ENCODE peak calls at places on chromosome 3, in six cellular contexts. One of them, this sample, is unnamed.

GRCh38 chr3:30538787-30539186 is 67.6 kb upstream of the TGFBR2 start:
- DNase-seq in cardiac fibroblast: peak; percentile 76
- DNase-seq in ovary: no peak
- DNase-seq in CD8-positive, alpha-beta T cell: no peak
- DNase-seq in endothelial cell of umbilical vein: peak; percentile 93
- DNase-seq in OCI-LY7: no peak
- DNase-seq in this sample: no peak

GRCh38 chr3:35426581-35426980 is 212.7 kb upstream of the ARPP21 start:
- DNase-seq in cardiac fibroblast: no peak
- DNase-seq in ovary: no peak
- DNase-seq in CD8-positive, alpha-beta T cell: no peak
- DNase-seq in endothelial cell of umbilical vein: no peak
- DNase-seq in OCI-LY7: no peak
- DNase-seq in this sample: no peak

GRCh38 chr3:47065681-47066080 is 86.2 kb downstream of the NBEAL2 start:
- DNase-seq in cardiac fibroblast: no peak
- DNase-seq in ovary: no peak
- DNase-seq in CD8-positive, alpha-beta T cell: no peak
- DNase-seq in endothelial cell of umbilical vein: no peak
- DNase-seq in OCI-LY7: no peak
- DNase-seq in this sample: no peak

GRCh38 chr3:70771426-70772147 is 459.1 kb upstream of the MDFIC2 start:
- DNase-seq in cardiac fibroblast: no peak
- DNase-seq in ovary: no peak
- DNase-seq in CD8-positive, alpha-beta T cell: no peak
- DNase-seq in endothelial cell of umbilical vein: peak; percentile 55
- DNase-seq in OCI-LY7: no peak
- DNase-seq in this sample: no peak

GRCh38 chr3:137217733-137218132 is 259.9 kb downstream of the IL20RB start:
- DNase-seq in cardiac fibroblast: no peak
- DNase-seq in ovary: no peak
- DNase-seq in CD8-positive, alpha-beta T cell: no peak
- DNase-seq in endothelial cell of umbilical vein: no peak
- DNase-seq in OCI-LY7: no peak
- DNase-seq in this sample: no peak

GRCh38 chr3:65351753-65352152 is 664.0 kb upstream of the ADAMTS9 start:
- DNase-seq in cardiac fibroblast: no peak
- DNase-seq in ovary: no peak
- DNase-seq in CD8-positive, alpha-beta T cell: no peak
- DNase-seq in endothelial cell of umbilical vein: no peak
- DNase-seq in OCI-LY7: no peak
- DNase-seq in this sample: no peak

GRCh38 chr3:77412591-77412990 is 372.7 kb downstream of the ROBO2 start:
- DNase-seq in cardiac fibroblast: no peak
- DNase-seq in ovary: no peak
- DNase-seq in CD8-positive, alpha-beta T cell: no peak
- DNase-seq in endothelial cell of umbilical vein: no peak
- DNase-seq in OCI-LY7: no peak
- DNase-seq in this sample: no peak

GRCh38 chr3:62875103-62876002 is at the start of gene CADPS:
- DNase-seq in cardiac fibroblast: no peak
- DNase-seq in ovary: peak; percentile 30
- DNase-seq in CD8-positive, alpha-beta T cell: no peak
- DNase-seq in endothelial cell of umbilical vein: no peak
- DNase-seq in OCI-LY7: peak; percentile 83
- DNase-seq in this sample: no peak

GRCh38 chr3:150216041-150216811 is 191.9 kb upstream of the TSC22D2 start:
- DNase-seq in cardiac fibroblast: peak; percentile 82
- DNase-seq in ovary: peak; percentile 48
- DNase-seq in CD8-positive, alpha-beta T cell: no peak
- DNase-seq in endothelial cell of umbilical vein: peak; percentile 12
- DNase-seq in OCI-LY7: no peak
- DNase-seq in this sample: no peak

GRCh38 chr3:129481783-129482332 is 41.8 kb downstream of the IFT122 start:
- DNase-seq in cardiac fibroblast: peak; percentile 85
- DNase-seq in ovary: peak; percentile 78
- DNase-seq in CD8-positive, alpha-beta T cell: peak; percentile 6
- DNase-seq in endothelial cell of umbilical vein: peak; percentile 17
- DNase-seq in OCI-LY7: no peak
- DNase-seq in this sample: no peak

GRCh38 chr3:133167340-133168024 is 129.3 kb downstream of the TMEM108 start:
- DNase-seq in cardiac fibroblast: no peak
- DNase-seq in ovary: no peak
- DNase-seq in CD8-positive, alpha-beta T cell: no peak
- DNase-seq in endothelial cell of umbilical vein: no peak
- DNase-seq in OCI-LY7: no peak
- DNase-seq in this sample: no peak

GRCh38 chr3:132981746-132982145 is 56.4 kb upstream of the TMEM108 start:
- DNase-seq in cardiac fibroblast: no peak
- DNase-seq in ovary: no peak
- DNase-seq in CD8-positive, alpha-beta T cell: no peak
- DNase-seq in endothelial cell of umbilical vein: no peak
- DNase-seq in OCI-LY7: no peak
- DNase-seq in this sample: no peak

GRCh38 chr3:171781711-171782127 is 28.6 kb downstream of the PLD1 start:
- DNase-seq in cardiac fibroblast: peak; percentile 32
- DNase-seq in ovary: no peak
- DNase-seq in CD8-positive, alpha-beta T cell: no peak
- DNase-seq in endothelial cell of umbilical vein: peak; percentile 44
- DNase-seq in OCI-LY7: no peak
- DNase-seq in this sample: no peak

GRCh38 chr3:25094932-25095690 is 333.0 kb upstream of the RARB start:
- DNase-seq in cardiac fibroblast: no peak
- DNase-seq in ovary: no peak
- DNase-seq in CD8-positive, alpha-beta T cell: no peak
- DNase-seq in endothelial cell of umbilical vein: no peak
- DNase-seq in OCI-LY7: no peak
- DNase-seq in this sample: no peak

GRCh38 chr3:68866157-68866556 is 66.2 kb downstream of the TAFA4 start:
- DNase-seq in cardiac fibroblast: no peak
- DNase-seq in ovary: no peak
- DNase-seq in CD8-positive, alpha-beta T cell: no peak
- DNase-seq in endothelial cell of umbilical vein: no peak
- DNase-seq in OCI-LY7: no peak
- DNase-seq in this sample: no peak

GRCh38 chr3:100825574-100825973 is 116.3 kb downstream of the TFG start:
- DNase-seq in cardiac fibroblast: peak; percentile 33
- DNase-seq in ovary: no peak
- DNase-seq in CD8-positive, alpha-beta T cell: no peak
- DNase-seq in endothelial cell of umbilical vein: peak; percentile 70
- DNase-seq in OCI-LY7: no peak
- DNase-seq in this sample: no peak

GRCh38 chr3:170043506-170043905 is 5.7 kb downstream of the GPR160 start:
- DNase-seq in cardiac fibroblast: no peak
- DNase-seq in ovary: no peak
- DNase-seq in CD8-positive, alpha-beta T cell: no peak
- DNase-seq in endothelial cell of umbilical vein: no peak
- DNase-seq in OCI-LY7: no peak
- DNase-seq in this sample: no peak

GRCh38 chr3:8851703-8852102 is 82.3 kb upstream of the OXTR start:
- DNase-seq in cardiac fibroblast: peak; percentile 17
- DNase-seq in ovary: no peak
- DNase-seq in CD8-positive, alpha-beta T cell: no peak
- DNase-seq in endothelial cell of umbilical vein: no peak
- DNase-seq in OCI-LY7: no peak
- DNase-seq in this sample: no peak

GRCh38 chr3:49785565-49786356 is 581 bp downstream of the IP6K1 start:
- DNase-seq in cardiac fibroblast: peak; percentile 41
- DNase-seq in ovary: no peak
- DNase-seq in CD8-positive, alpha-beta T cell: no peak
- DNase-seq in endothelial cell of umbilical vein: peak; percentile 62
- DNase-seq in OCI-LY7: peak; percentile 37
- DNase-seq in this sample: no peak

GRCh38 chr3:159417761-159418160 is 570.9 kb upstream of the IL12A start:
- DNase-seq in cardiac fibroblast: peak; percentile 2
- DNase-seq in ovary: no peak
- DNase-seq in CD8-positive, alpha-beta T cell: no peak
- DNase-seq in endothelial cell of umbilical vein: no peak
- DNase-seq in OCI-LY7: no peak
- DNase-seq in this sample: no peak

GRCh38 chr3:191414286-191414685 is 46.7 kb upstream of the PYDC2 start:
- DNase-seq in cardiac fibroblast: no peak
- DNase-seq in ovary: no peak
- DNase-seq in CD8-positive, alpha-beta T cell: no peak
- DNase-seq in endothelial cell of umbilical vein: no peak
- DNase-seq in OCI-LY7: no peak
- DNase-seq in this sample: no peak

GRCh38 chr3:47867451-47868017 is 64.6 kb downstream of the DHX30 start:
- DNase-seq in cardiac fibroblast: no peak
- DNase-seq in ovary: no peak
- DNase-seq in CD8-positive, alpha-beta T cell: no peak
- DNase-seq in endothelial cell of umbilical vein: no peak
- DNase-seq in OCI-LY7: no peak
- DNase-seq in this sample: no peak

GRCh38 chr3:146160964-146161724 is at the start of gene PLOD2:
- DNase-seq in cardiac fibroblast: peak; percentile 96
- DNase-seq in ovary: peak; percentile 89
- DNase-seq in CD8-positive, alpha-beta T cell: no peak
- DNase-seq in endothelial cell of umbilical vein: peak; percentile 90
- DNase-seq in OCI-LY7: no peak
- DNase-seq in this sample: no peak

GRCh38 chr3:32662638-32663037 is 22.4 kb upstream of the CNOT10 start:
- DNase-seq in cardiac fibroblast: no peak
- DNase-seq in ovary: no peak
- DNase-seq in CD8-positive, alpha-beta T cell: no peak
- DNase-seq in endothelial cell of umbilical vein: no peak
- DNase-seq in OCI-LY7: no peak
- DNase-seq in this sample: no peak

GRCh38 chr3:39268554-39268910 is 11.3 kb downstream of the CX3CR1 start:
- DNase-seq in cardiac fibroblast: no peak
- DNase-seq in ovary: no peak
- DNase-seq in CD8-positive, alpha-beta T cell: no peak
- DNase-seq in endothelial cell of umbilical vein: no peak
- DNase-seq in OCI-LY7: no peak
- DNase-seq in this sample: no peak

GRCh38 chr3:159761377-159761776 is 227.3 kb upstream of the IL12A start:
- DNase-seq in cardiac fibroblast: peak; percentile 59
- DNase-seq in ovary: no peak
- DNase-seq in CD8-positive, alpha-beta T cell: no peak
- DNase-seq in endothelial cell of umbilical vein: peak; percentile 47
- DNase-seq in OCI-LY7: no peak
- DNase-seq in this sample: no peak

GRCh38 chr3:11476814-11477213 is 166.9 kb downstream of the VGLL4 start:
- DNase-seq in cardiac fibroblast: no peak
- DNase-seq in ovary: no peak
- DNase-seq in CD8-positive, alpha-beta T cell: no peak
- DNase-seq in endothelial cell of umbilical vein: peak; percentile 75
- DNase-seq in OCI-LY7: no peak
- DNase-seq in this sample: no peak

GRCh38 chr3:88189361-88189810 is 39.6 kb downstream of the C3orf38 start:
- DNase-seq in cardiac fibroblast: no peak
- DNase-seq in ovary: no peak
- DNase-seq in CD8-positive, alpha-beta T cell: no peak
- DNase-seq in endothelial cell of umbilical vein: no peak
- DNase-seq in OCI-LY7: no peak
- DNase-seq in this sample: peak; percentile 19

GRCh38 chr3:23174426-23175039 is 28.6 kb upstream of the UBE2E2 start:
- DNase-seq in cardiac fibroblast: peak; percentile 55
- DNase-seq in ovary: no peak
- DNase-seq in CD8-positive, alpha-beta T cell: no peak
- DNase-seq in endothelial cell of umbilical vein: no peak
- DNase-seq in OCI-LY7: no peak
- DNase-seq in this sample: no peak

DNA sequence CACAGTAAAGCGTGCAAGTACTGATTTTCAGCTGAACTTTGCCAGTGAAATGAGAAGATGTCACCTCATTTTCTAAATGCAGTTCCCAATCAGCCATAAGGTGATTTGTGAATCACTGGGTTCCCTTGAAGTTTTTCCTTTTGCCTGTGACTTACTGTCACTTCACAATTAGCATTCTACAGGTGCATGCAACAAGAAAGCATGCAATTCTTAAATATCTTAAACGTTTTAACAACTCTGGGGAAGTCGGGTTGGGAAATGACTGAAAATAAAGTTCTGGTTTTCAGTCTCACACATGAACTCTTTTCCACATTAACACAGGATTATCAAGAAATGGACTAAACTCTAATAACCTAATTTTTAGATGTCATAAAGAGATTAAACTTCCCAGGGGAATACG is 5.2 kb downstream of the GSK3B start:
- DNase-seq in cardiac fibroblast: no peak
- DNase-seq in ovary: no peak
- DNase-seq in CD8-positive, alpha-beta T cell: no peak
- DNase-seq in endothelial cell of umbilical vein: no peak
- DNase-seq in OCI-LY7: no peak
- DNase-seq in this sample: no peak
- H3K4me3 ChIP-seq in cardiac fibroblast: no peak overlapping the region
- H3K4me3 ChIP-seq in ovary: no peak overlapping the region
- H3K4me3 ChIP-seq in CD8-positive, alpha-beta T cell: no peak overlapping the region
- H3K4me3 ChIP-seq in endothelial cell of umbilical vein: no peak overlapping the region
- H3K4me3 ChIP-seq in OCI-LY7: no peak overlapping the region
- H3K4me3 ChIP-seq in this sample: no peak overlapping the region

DNA sequence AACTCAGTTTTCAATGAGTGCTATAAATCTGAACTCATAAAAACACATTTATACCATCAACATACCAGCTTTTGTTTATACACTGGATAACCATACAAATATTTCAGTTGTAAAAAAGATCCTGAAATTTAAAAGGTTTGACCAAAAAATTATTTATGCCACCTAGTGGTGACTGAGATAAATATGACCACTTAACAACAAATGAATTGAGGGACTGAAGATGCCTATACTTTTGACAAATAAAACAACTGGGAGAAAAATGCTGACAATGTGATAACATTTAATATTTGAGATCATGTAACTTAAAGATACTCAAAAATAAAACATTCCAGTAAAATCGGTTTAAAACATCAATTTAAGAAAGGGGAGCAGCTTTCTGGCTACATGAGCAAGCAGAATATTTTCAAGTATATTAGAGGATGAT is 30.4 kb downstream of the ATG3 start:
- DNase-seq in cardiac fibroblast: peak; percentile 66
- DNase-seq in ovary: no peak
- DNase-seq in CD8-positive, alpha-beta T cell: no peak
- DNase-seq in endothelial cell of umbilical vein: peak; percentile 53
- DNase-seq in OCI-LY7: peak; percentile 61
- DNase-seq in this sample: no peak
- TF ChIP-seq CTCF in cardiac fibroblast: peak; percentile 18
- TF ChIP-seq CTCF in ovary: no peak
- TF ChIP-seq CTCF in CD8-positive, alpha-beta T cell: peak; percentile 78
- TF ChIP-seq CTCF in endothelial cell of umbilical vein: no peak
- TF ChIP-seq CTCF in OCI-LY7: peak; percentile 90
- TF ChIP-seq CTCF in this sample: peak; percentile 27

DNA sequence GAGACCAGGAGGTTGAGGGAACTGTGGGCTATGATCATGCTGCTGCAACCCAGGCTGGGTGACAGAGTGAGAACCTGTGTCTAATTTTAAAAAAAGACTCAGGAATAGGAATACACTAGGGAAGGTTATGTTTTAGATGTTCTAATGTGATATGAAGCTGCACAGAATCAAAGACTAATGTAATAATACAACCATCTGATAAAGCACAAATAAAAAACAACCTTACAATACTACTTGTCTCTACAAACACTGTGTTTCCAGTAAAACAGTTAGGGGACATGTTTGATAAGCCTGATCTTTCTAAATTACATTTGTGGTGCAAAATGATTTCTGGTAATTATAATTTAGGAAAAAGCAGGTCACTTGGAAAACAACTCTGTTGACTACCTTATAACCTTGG is 56.7 kb downstream of the RBMS3 start:
- DNase-seq in cardiac fibroblast: no peak
- DNase-seq in ovary: no peak
- DNase-seq in CD8-positive, alpha-beta T cell: no peak
- DNase-seq in endothelial cell of umbilical vein: no peak
- DNase-seq in OCI-LY7: no peak
- DNase-seq in this sample: no peak
- H3K4me3 ChIP-seq in cardiac fibroblast: no peak overlapping the region
- H3K4me3 ChIP-seq in ovary: no peak overlapping the region
- H3K4me3 ChIP-seq in CD8-positive, alpha-beta T cell: no peak overlapping the region
- H3K4me3 ChIP-seq in endothelial cell of umbilical vein: no peak overlapping the region
- H3K4me3 ChIP-seq in OCI-LY7: no peak overlapping the region
- H3K4me3 ChIP-seq in this sample: no peak overlapping the region

GRCh38 chr3:148202386-148202785 is 495.3 kb upstream of the AGTR1 start:
- DNase-seq in cardiac fibroblast: no peak
- DNase-seq in ovary: no peak
- DNase-seq in CD8-positive, alpha-beta T cell: no peak
- DNase-seq in endothelial cell of umbilical vein: no peak
- DNase-seq in OCI-LY7: peak; percentile 1
- DNase-seq in this sample: no peak
- TF ChIP-seq CTCF in cardiac fibroblast: peak; percentile 9
- TF ChIP-seq CTCF in ovary: no peak
- TF ChIP-seq CTCF in CD8-positive, alpha-beta T cell: no peak
- TF ChIP-seq CTCF in endothelial cell of umbilical vein: no peak
- TF ChIP-seq CTCF in OCI-LY7: peak; percentile 52
- TF ChIP-seq CTCF in this sample: peak; percentile 17

This sample was measured in GM12864.